ENCODE peak calls at places on chromosomes 7 and 10, in nine cellular contexts. One of them, this sample, is unnamed.

GRCh38 chr10:97779975-97780374 is 8.2 kb upstream of the SFRP5 start:
- DNase-seq in GM19239: no peak
- DNase-seq in Calu3: no peak
- DNase-seq in posterior cingulate gyrus: no peak
- DNase-seq in HepG2: no peak
- DNase-seq in neuronal stem cell: no peak
- DNase-seq in HS-27A: no peak
- DNase-seq in omental fat pad: no peak
- DNase-seq in sigmoid colon: no peak
- DNase-seq in this sample: no peak

GRCh38 chr10:14282271-14282670 is 48.5 kb downstream of the FRMD4A start:
- DNase-seq in GM19239: no peak
- DNase-seq in Calu3: no peak
- DNase-seq in posterior cingulate gyrus: no peak
- DNase-seq in HepG2: no peak
- DNase-seq in neuronal stem cell: no peak
- DNase-seq in HS-27A: no peak
- DNase-seq in omental fat pad: no peak
- DNase-seq in sigmoid colon: no peak
- DNase-seq in this sample: no peak

GRCh38 chr7:151796871-151797270 is 80.0 kb downstream of the PRKAG2 start:
- DNase-seq in GM19239: no peak
- DNase-seq in Calu3: peak; percentile 28
- DNase-seq in posterior cingulate gyrus: no peak
- DNase-seq in HepG2: no peak
- DNase-seq in neuronal stem cell: no peak
- DNase-seq in HS-27A: no peak
- DNase-seq in omental fat pad: no peak
- DNase-seq in sigmoid colon: no peak
- DNase-seq in this sample: no peak

GRCh38 chr10:93149761-93150160 is 76.1 kb downstream of the CYP26A1 start:
- DNase-seq in GM19239: no peak
- DNase-seq in Calu3: no peak
- DNase-seq in posterior cingulate gyrus: no peak
- DNase-seq in HepG2: no peak
- DNase-seq in neuronal stem cell: no peak
- DNase-seq in HS-27A: no peak
- DNase-seq in omental fat pad: no peak
- DNase-seq in sigmoid colon: no peak
- DNase-seq in this sample: no peak

GRCh38 chr10:57624856-57625592 is 642.7 kb downstream of the IPMK start:
- DNase-seq in GM19239: no peak
- DNase-seq in Calu3: no peak
- DNase-seq in posterior cingulate gyrus: no peak
- DNase-seq in HepG2: no peak
- DNase-seq in neuronal stem cell: no peak
- DNase-seq in HS-27A: no peak
- DNase-seq in omental fat pad: no peak
- DNase-seq in sigmoid colon: no peak
- DNase-seq in this sample: no peak

GRCh38 chr7:112938895-112939588 is 147.6 kb downstream of the GPR85 start:
- DNase-seq in GM19239: no peak
- DNase-seq in Calu3: peak; percentile 23
- DNase-seq in posterior cingulate gyrus: no peak
- DNase-seq in HepG2: peak; percentile 5
- DNase-seq in neuronal stem cell: peak; percentile 58
- DNase-seq in HS-27A: no peak
- DNase-seq in omental fat pad: peak; percentile 23
- DNase-seq in sigmoid colon: peak; percentile 67
- DNase-seq in this sample: no peak

GRCh38 chr7:151690597-151690996 is 170.9 kb upstream of the RHEB start:
- DNase-seq in GM19239: no peak
- DNase-seq in Calu3: no peak
- DNase-seq in posterior cingulate gyrus: no peak
- DNase-seq in HepG2: no peak
- DNase-seq in neuronal stem cell: no peak
- DNase-seq in HS-27A: no peak
- DNase-seq in omental fat pad: no peak
- DNase-seq in sigmoid colon: no peak
- DNase-seq in this sample: no peak

GRCh38 chr7:4133491-4134044 is 548.5 kb upstream of the FOXK1 start:
- DNase-seq in GM19239: no peak
- DNase-seq in Calu3: no peak
- DNase-seq in posterior cingulate gyrus: no peak
- DNase-seq in HepG2: no peak
- DNase-seq in neuronal stem cell: no peak
- DNase-seq in HS-27A: no peak
- DNase-seq in omental fat pad: no peak
- DNase-seq in sigmoid colon: peak; percentile 34
- DNase-seq in this sample: no peak

GRCh38 chr7:73978681-73979563 is 49.1 kb upstream of the ELN start:
- DNase-seq in GM19239: peak; percentile 77
- DNase-seq in Calu3: peak; percentile 83
- DNase-seq in posterior cingulate gyrus: no peak
- DNase-seq in HepG2: peak; percentile 89
- DNase-seq in neuronal stem cell: no peak
- DNase-seq in HS-27A: no peak
- DNase-seq in omental fat pad: peak; percentile 23
- DNase-seq in sigmoid colon: peak; percentile 64
- DNase-seq in this sample: peak; percentile 80

GRCh38 chr7:15397921-15398560 is 163.8 kb downstream of the AGMO start:
- DNase-seq in GM19239: no peak
- DNase-seq in Calu3: no peak
- DNase-seq in posterior cingulate gyrus: no peak
- DNase-seq in HepG2: no peak
- DNase-seq in neuronal stem cell: no peak
- DNase-seq in HS-27A: no peak
- DNase-seq in omental fat pad: no peak
- DNase-seq in sigmoid colon: no peak
- DNase-seq in this sample: no peak

GRCh38 chr7:119439192-119439591 is 833.8 kb upstream of the KCND2 start:
- DNase-seq in GM19239: no peak
- DNase-seq in Calu3: no peak
- DNase-seq in posterior cingulate gyrus: no peak
- DNase-seq in HepG2: no peak
- DNase-seq in neuronal stem cell: no peak
- DNase-seq in HS-27A: no peak
- DNase-seq in omental fat pad: no peak
- DNase-seq in sigmoid colon: no peak
- DNase-seq in this sample: no peak

GRCh38 chr10:6795571-6795970 is 215.5 kb upstream of the PRKCQ start:
- DNase-seq in GM19239: no peak
- DNase-seq in Calu3: no peak
- DNase-seq in posterior cingulate gyrus: no peak
- DNase-seq in HepG2: no peak
- DNase-seq in neuronal stem cell: no peak
- DNase-seq in HS-27A: no peak
- DNase-seq in omental fat pad: no peak
- DNase-seq in sigmoid colon: no peak
- DNase-seq in this sample: no peak